ENCODE peak calls at places on chromosomes 3 and 15, in seven cellular contexts. One of them, this sample, is unnamed.

GRCh38 chr3:98243843-98244242 is 20.2 kb upstream of the OR5H6 start:
- DNase-seq in mucosa of descending colon: no peak
- DNase-seq in uterus: no peak
- DNase-seq in ovary: no peak
- DNase-seq in NB4: no peak
- DNase-seq in spleen: no peak
- DNase-seq in fibroblast of the aortic adventitia: no peak
- DNase-seq in this sample: no peak

GRCh38 chr3:191328963-191329653 is at the start of gene CCDC50:
- DNase-seq in mucosa of descending colon: peak; percentile 92
- DNase-seq in uterus: peak; percentile 85
- DNase-seq in ovary: peak; percentile 93
- DNase-seq in NB4: peak; percentile 79
- DNase-seq in spleen: peak; percentile 94
- DNase-seq in fibroblast of the aortic adventitia: peak; percentile 68
- DNase-seq in this sample: peak; percentile 91

GRCh38 chr3:114093596-114093995 is 37.1 kb downstream of the QTRT2 start:
- DNase-seq in mucosa of descending colon: no peak
- DNase-seq in uterus: peak; percentile 34
- DNase-seq in ovary: no peak
- DNase-seq in NB4: peak; percentile 15
- DNase-seq in spleen: no peak
- DNase-seq in fibroblast of the aortic adventitia: peak; percentile 85
- DNase-seq in this sample: no peak

GRCh38 chr15:79494963-79495362 is 62.8 kb downstream of the MINAR1 start:
- DNase-seq in mucosa of descending colon: no peak
- DNase-seq in uterus: no peak
- DNase-seq in ovary: no peak
- DNase-seq in NB4: no peak
- DNase-seq in spleen: no peak
- DNase-seq in fibroblast of the aortic adventitia: no peak
- DNase-seq in this sample: no peak

GRCh38 chr15:69084404-69085030 is 70.0 kb downstream of the NOX5 start:
- DNase-seq in mucosa of descending colon: no peak
- DNase-seq in uterus: no peak
- DNase-seq in ovary: no peak
- DNase-seq in NB4: no peak
- DNase-seq in spleen: no peak
- DNase-seq in fibroblast of the aortic adventitia: no peak
- DNase-seq in this sample: no peak

GRCh38 chr3:110149763-110150162 is 812.4 kb upstream of the DPPA4 start:
- DNase-seq in mucosa of descending colon: no peak
- DNase-seq in uterus: no peak
- DNase-seq in ovary: no peak
- DNase-seq in NB4: no peak
- DNase-seq in spleen: no peak
- DNase-seq in fibroblast of the aortic adventitia: no peak
- DNase-seq in this sample: no peak

GRCh38 chr3:10758304-10759037 is 57.6 kb upstream of the SLC6A11 start:
- DNase-seq in mucosa of descending colon: peak; percentile 61
- DNase-seq in uterus: no peak
- DNase-seq in ovary: peak; percentile 45
- DNase-seq in NB4: peak; percentile 80
- DNase-seq in spleen: no peak
- DNase-seq in fibroblast of the aortic adventitia: peak; percentile 76
- DNase-seq in this sample: peak; percentile 74

GRCh38 chr3:17581421-17582080 is 160.9 kb downstream of the TBC1D5 start:
- DNase-seq in mucosa of descending colon: no peak
- DNase-seq in uterus: no peak
- DNase-seq in ovary: no peak
- DNase-seq in NB4: no peak
- DNase-seq in spleen: no peak
- DNase-seq in fibroblast of the aortic adventitia: peak; percentile 3
- DNase-seq in this sample: no peak

GRCh38 chr15:49308686-49309085 is 114.4 kb upstream of the FGF7 start:
- DNase-seq in mucosa of descending colon: no peak
- DNase-seq in uterus: no peak
- DNase-seq in ovary: no peak
- DNase-seq in NB4: no peak
- DNase-seq in spleen: no peak
- DNase-seq in fibroblast of the aortic adventitia: no peak
- DNase-seq in this sample: no peak

GRCh38 chr3:142724682-142725351 is 983 bp downstream of the TRPC1 start:
- DNase-seq in mucosa of descending colon: peak; percentile 60
- DNase-seq in uterus: peak; percentile 44
- DNase-seq in ovary: peak; percentile 68
- DNase-seq in NB4: no peak
- DNase-seq in spleen: peak; percentile 78
- DNase-seq in fibroblast of the aortic adventitia: peak; percentile 36
- DNase-seq in this sample: no peak

GRCh38 chr15:86743283-86743903 is 663.7 kb downstream of the AGBL1 start:
- DNase-seq in mucosa of descending colon: peak; percentile 76
- DNase-seq in uterus: no peak
- DNase-seq in ovary: no peak
- DNase-seq in NB4: peak; percentile 57
- DNase-seq in spleen: no peak
- DNase-seq in fibroblast of the aortic adventitia: no peak
- DNase-seq in this sample: peak; percentile 42

GRCh38 chr15:60212536-60212935 is 185.2 kb downstream of the ANXA2 start:
- DNase-seq in mucosa of descending colon: no peak
- DNase-seq in uterus: no peak
- DNase-seq in ovary: no peak
- DNase-seq in NB4: peak; percentile 3
- DNase-seq in spleen: no peak
- DNase-seq in fibroblast of the aortic adventitia: no peak
- DNase-seq in this sample: no peak
- TF ChIP-seq CTCF in mucosa of descending colon: no peak
- TF ChIP-seq CTCF in uterus: no peak
- TF ChIP-seq CTCF in ovary: no peak
- TF ChIP-seq CTCF in NB4: no peak
- TF ChIP-seq CTCF in spleen: no peak
- TF ChIP-seq CTCF in fibroblast of the aortic adventitia: no peak
- TF ChIP-seq CTCF in this sample: no peak

DNA sequence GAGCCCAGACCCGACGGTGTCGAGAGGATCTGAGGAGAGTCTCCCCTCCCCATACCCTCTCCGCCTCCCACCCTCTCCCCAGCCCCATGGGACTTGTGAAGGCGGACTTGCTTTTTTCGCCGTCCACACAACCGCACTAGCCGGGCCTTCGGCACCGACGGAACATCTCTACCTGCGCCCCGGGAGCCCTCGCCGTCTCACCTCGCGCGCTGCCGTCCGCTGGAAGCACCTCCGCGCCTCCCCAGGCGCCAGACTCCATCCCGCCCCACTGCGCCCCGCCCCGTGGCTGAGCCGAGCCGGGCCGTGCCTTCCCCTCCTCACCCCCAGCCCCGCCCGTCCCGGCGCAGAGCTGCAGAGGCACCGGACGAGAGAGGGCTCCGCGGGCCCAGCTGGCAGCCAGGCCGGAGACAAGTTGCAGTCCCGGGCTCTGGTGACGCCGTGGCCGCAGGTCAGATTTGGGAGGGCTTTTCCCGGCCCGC is at the start of the genes DUOX1 and DUOXA1:
- DNase-seq in mucosa of descending colon: peak; percentile 80
- DNase-seq in uterus: no peak
- DNase-seq in ovary: no peak
- DNase-seq in NB4: no peak
- DNase-seq in spleen: peak; percentile 79
- DNase-seq in fibroblast of the aortic adventitia: no peak
- DNase-seq in this sample: no peak
- H3K4me3 ChIP-seq in mucosa of descending colon: no peak within 1 kb of the TSS
- H3K4me3 ChIP-seq in uterus: no peak within 1 kb of the TSS
- H3K4me3 ChIP-seq in ovary: peak within 1 kb of the TSS; percentile 0
- H3K4me3 ChIP-seq in NB4: no peak within 1 kb of the TSS
- H3K4me3 ChIP-seq in spleen: no peak within 1 kb of the TSS
- H3K4me3 ChIP-seq in fibroblast of the aortic adventitia: no peak within 1 kb of the TSS
- H3K4me3 ChIP-seq in this sample: no peak within 1 kb of the TSS

DNA sequence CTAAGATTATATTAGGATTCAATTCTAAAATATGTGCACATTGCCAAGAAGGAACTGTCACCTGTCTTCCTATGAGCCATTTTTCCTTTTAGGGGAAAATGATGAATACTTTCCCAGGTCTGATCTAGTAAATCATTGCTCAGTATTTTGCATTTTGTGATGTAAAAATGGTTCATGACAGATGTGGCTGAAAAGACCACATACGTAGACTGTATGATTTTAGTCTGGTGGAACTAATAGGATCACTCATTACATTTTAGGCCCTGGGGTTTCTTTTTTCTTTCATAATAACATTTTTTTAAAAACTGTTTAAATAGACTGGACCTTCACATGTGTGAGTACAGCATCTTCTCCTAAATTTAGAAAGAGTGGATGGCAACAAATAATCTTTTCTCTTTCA is 201.7 kb upstream of the MLF1 start:
- DNase-seq in mucosa of descending colon: no peak
- DNase-seq in uterus: no peak
- DNase-seq in ovary: no peak
- DNase-seq in NB4: no peak
- DNase-seq in spleen: no peak
- DNase-seq in fibroblast of the aortic adventitia: no peak
- DNase-seq in this sample: no peak
- TF ChIP-seq CTCF in mucosa of descending colon: no peak
- TF ChIP-seq CTCF in uterus: no peak
- TF ChIP-seq CTCF in ovary: no peak
- TF ChIP-seq CTCF in NB4: no peak
- TF ChIP-seq CTCF in spleen: no peak
- TF ChIP-seq CTCF in fibroblast of the aortic adventitia: no peak
- TF ChIP-seq CTCF in this sample: no peak

GRCh38 chr15:77547801-77548607 is 84.7 kb downstream of the LINGO1 start:
- DNase-seq in mucosa of descending colon: peak; percentile 14
- DNase-seq in uterus: no peak
- DNase-seq in ovary: no peak
- DNase-seq in NB4: peak; percentile 38
- DNase-seq in spleen: no peak
- DNase-seq in fibroblast of the aortic adventitia: no peak
- DNase-seq in this sample: no peak
- H3K4me3 ChIP-seq in mucosa of descending colon: no peak overlapping the region
- H3K4me3 ChIP-seq in uterus: no peak overlapping the region
- H3K4me3 ChIP-seq in ovary: no peak overlapping the region
- H3K4me3 ChIP-seq in NB4: no peak overlapping the region
- H3K4me3 ChIP-seq in spleen: no peak overlapping the region
- H3K4me3 ChIP-seq in fibroblast of the aortic adventitia: no peak overlapping the region
- H3K4me3 ChIP-seq in this sample: no peak overlapping the region

DNA sequence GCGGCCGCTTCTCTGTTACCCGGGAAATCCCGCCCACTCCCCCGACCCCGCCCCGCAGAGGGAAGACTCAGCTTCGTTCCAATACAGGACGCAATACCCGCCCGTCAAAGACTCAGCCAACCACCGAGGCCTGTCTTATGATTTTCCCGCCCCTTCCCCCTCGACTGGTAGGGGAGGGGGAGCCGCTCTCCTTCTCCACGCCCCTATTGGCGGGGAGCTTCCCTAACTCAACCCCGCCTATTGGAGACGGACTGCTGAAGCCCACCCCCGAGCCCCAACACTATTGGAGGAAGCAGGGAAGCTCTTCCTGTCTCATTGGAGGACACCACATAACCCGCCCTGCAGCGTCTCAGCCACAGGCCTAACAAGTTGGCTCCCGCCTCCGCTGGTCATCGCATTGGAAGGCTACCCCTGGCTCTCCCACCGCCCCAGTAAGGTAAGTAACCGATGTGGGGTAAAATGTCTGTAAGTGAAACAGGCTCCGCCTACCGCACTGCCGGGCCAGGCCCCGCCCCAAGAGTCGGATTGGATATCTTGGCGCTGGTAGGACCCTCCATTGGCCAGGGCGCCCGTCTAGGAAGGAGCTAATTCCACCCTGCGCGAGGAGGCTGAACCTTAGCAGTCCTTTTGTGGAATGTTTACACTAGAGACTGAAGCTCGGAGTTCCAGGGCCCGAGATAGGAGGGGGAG is at the start of gene SIN3A:
- DNase-seq in mucosa of descending colon: peak; percentile 99
- DNase-seq in uterus: peak; percentile 100
- DNase-seq in ovary: peak; percentile 99
- DNase-seq in NB4: peak; percentile 100
- DNase-seq in spleen: peak; percentile 99
- DNase-seq in fibroblast of the aortic adventitia: peak; percentile 100
- DNase-seq in this sample: peak; percentile 100
- TF ChIP-seq CTCF in mucosa of descending colon: no peak
- TF ChIP-seq CTCF in uterus: peak; percentile 24
- TF ChIP-seq CTCF in ovary: no peak
- TF ChIP-seq CTCF in NB4: no peak
- TF ChIP-seq CTCF in spleen: no peak
- TF ChIP-seq CTCF in fibroblast of the aortic adventitia: no peak
- TF ChIP-seq CTCF in this sample: no peak

This sample was measured in GM12865.